ENCODE peak calls at places on chromosomes 11 and 22, in six cellular contexts. E is suprapubic skin, T is GM23338, L is left ventricle myocardium inferior, V is psoas muscle, K is fibroblast of lung. I is an unnamed sample. For H3K36me3, the result is how much of the 10 kb centered on the place peaks cover.

GRCh38 chr22:35637254-35637653 is 11.0 kb upstream of the APOL6 start:
- DNase-seq in K (no peak), T (no peak), E (no peak), L (no peak), V (no peak), I (no peak)

GRCh38 chr11:77113382-77114088 is 10.9 kb downstream of the OMP start:
- DNase-seq in L (no peak), E (no peak), T (peak), K (peak), V (peak), I (no peak)

GRCh38 chr11:114044042-114044871 is 15.3 kb upstream of the ZBTB16 start:
- DNase-seq in K (peak), L (peak), T (peak), V (no peak), E (no peak), I (no peak)

GRCh38 chr11:12762696-12763324 is 88.6 kb downstream of the TEAD1 start:
- DNase-seq in E (no peak), T (no peak), V (no peak), K (no peak), L (no peak), I (no peak)

GRCh38 chr11:7571640-7572000 is 57.8 kb downstream of the PPFIBP2 start:
- DNase-seq in T (peak), E (no peak), V (peak), K (peak), L (peak), I (no peak)

GRCh38 chr11:74870485-74870884 is 78.4 kb downstream of the XRRA1 start:
- DNase-seq in V (no peak), E (no peak), K (peak), L (no peak), T (peak), I (no peak)

GRCh38 chr11:14114269-14114668 is 151.7 kb downstream of the SPON1 start:
- DNase-seq in K (no peak), E (no peak), T (no peak), L (no peak), V (no peak), I (no peak)

GRCh38 chr11:116590844-116591575 is 181.8 kb downstream of the BUD13 start:
- DNase-seq in L (no peak), E (no peak), V (no peak), T (no peak), K (no peak), I (no peak)

GRCh38 chr11:19432370-19433163 is 191.8 kb upstream of the E2F8 start:
- DNase-seq in E (no peak), L (no peak), K (peak), T (peak), V (no peak), I (no peak)

GRCh38 chr11:11311169-11311568 is 41.9 kb downstream of the CSNK2A3 start:
- DNase-seq in E (no peak), K (no peak), V (no peak), T (no peak), L (no peak), I (no peak)

GRCh38 chr11:119885861-119886567 is 157.0 kb upstream of the NECTIN1 start:
- DNase-seq in L (no peak), E (no peak), T (no peak), V (no peak), K (no peak), I (no peak)

GRCh38 chr11:135075740-135076139 is 663.7 kb upstream of the B3GAT1 start:
- DNase-seq in L (peak), T (peak), E (no peak), K (peak), V (peak), I (peak)

GRCh38 chr11:11403763-11404725 is 51.0 kb upstream of the CSNK2A3 start:
- DNase-seq in T (peak), E (no peak), K (peak), V (no peak), L (peak), I (no peak)

GRCh38 chr22:34812631-34813030 is 253.3 kb upstream of the ISX start:
- DNase-seq in E (no peak), K (no peak), T (no peak), L (no peak), V (no peak), I (no peak)

GRCh38 chr11:121422675-121423074 is 29.4 kb upstream of the SORL1 start:
- DNase-seq in K (no peak), L (no peak), V (no peak), E (no peak), T (no peak), I (no peak)

GRCh38 chr11:74018331-74019005 is 9.6 kb upstream of the UCP3 start:
- DNase-seq in E (peak), K (peak), L (peak), T (no peak), V (peak), I (peak)

GRCh38 chr22:31906569-31906968 is 37.8 kb upstream of the YWHAH start:
- DNase-seq in L (no peak), E (no peak), T (no peak), V (no peak), K (no peak), I (no peak)

GRCh38 chr11:99383628-99384300 is 363.0 kb downstream of the CNTN5 start:
- DNase-seq in K (no peak), E (no peak), V (no peak), T (no peak), L (no peak), I (no peak)

GRCh38 chr11:1628506-1629325 is 859 bp upstream of the KRTAP5-5 start:
- DNase-seq in L (no peak), T (peak), V (peak), K (peak), E (no peak), I (no peak)

GRCh38 chr22:41650821-41651220 is 29.7 kb downstream of the XRCC6 start:
- DNase-seq in V (no peak), E (no peak), L (no peak), T (no peak), K (no peak), I (no peak)

GRCh38 chr11:74681686-74682651 is 49.3 kb downstream of the CHRDL2 start:
- DNase-seq in V (peak), E (peak), L (peak), K (no peak), T (no peak), I (no peak)

GRCh38 chr11:1240771-1241170 is 17.9 kb downstream of the MUC5B start:
- DNase-seq in T (no peak), V (no peak), K (no peak), E (no peak), L (no peak), I (no peak)

GRCh38 chr11:8286886-8287285 is 23.2 kb upstream of the LMO1 start:
- DNase-seq in K (no peak), E (peak), V (no peak), L (no peak), T (no peak), I (no peak)

GRCh38 chr11:118895093-118896039 is 11.7 kb downstream of the CXCR5 start:
- DNase-seq in L (no peak), K (no peak), V (no peak), T (peak), E (no peak), I (no peak)

GRCh38 chr22:42334875-42335512 is 64.5 kb upstream of the TCF20 start:
- DNase-seq in T (no peak), E (no peak), K (no peak), L (no peak), V (no peak), I (no peak)

GRCh38 chr11:110000045-110000502 is 93.1 kb upstream of the ZC3H12C start:
- DNase-seq in L (no peak), E (no peak), K (peak), V (no peak), T (no peak), I (no peak)

GRCh38 chr11:69320326-69320725 is 26.4 kb downstream of the MYEOV start:
- DNase-seq in K (no peak), V (no peak), L (no peak), E (no peak), T (no peak), I (no peak)

GRCh38 chr22:27377501-27377900 is 424.1 kb downstream of the MN1 start:
- DNase-seq in E (no peak), K (no peak), L (no peak), V (no peak), T (no peak), I (no peak)

GRCh38 chr11:9789919-9790318 is 126.0 kb downstream of the SWAP70 start:
- DNase-seq in E (no peak), V (no peak), K (no peak), L (no peak), T (no peak), I (no peak)

GRCh38 chr11:35964846-35965245 is 21.0 kb downstream of the LDLRAD3 start:
- DNase-seq in K (no peak), T (no peak), E (no peak), V (no peak), L (no peak), I (no peak)

GRCh38 chr11:30454108-30454507 is 131.2 kb downstream of the ARL14EP start:
- DNase-seq in T (no peak), V (no peak), K (no peak), L (no peak), E (no peak), I (no peak)

GRCh38 chr11:71564430-71564829 is 933 bp upstream of the KRTAP5-10 start:
- DNase-seq in K (no peak), V (no peak), T (no peak), E (no peak), L (no peak), I (no peak)

DNA sequence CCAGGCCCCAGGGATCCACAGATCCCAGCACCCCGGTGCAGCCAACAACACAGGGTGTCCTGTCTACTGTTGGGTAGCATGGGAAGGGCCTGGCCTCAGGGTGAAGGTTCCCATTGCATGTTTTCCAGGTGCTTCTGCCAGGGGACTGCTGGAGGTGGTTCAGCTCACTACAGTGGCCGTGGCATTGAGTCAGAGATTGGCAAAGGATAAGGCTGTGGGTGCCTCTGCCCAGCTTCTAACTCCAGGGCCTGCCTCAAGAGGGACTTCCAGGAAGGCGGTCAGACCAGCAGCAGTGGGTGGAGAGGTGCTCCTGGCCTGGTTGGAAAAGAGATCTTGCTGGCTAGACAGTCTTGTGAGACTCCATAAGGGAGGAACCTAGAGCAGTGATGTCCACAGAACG is 20.9 kb downstream of the CSNK1E start:
- DNase-seq in K (no peak), L (no peak), V (no peak), T (no peak), E (no peak), I (no peak)
- H3K36me3 ChIP-seq in K (half or more), L (half or more), V (under half), T (under half), E (half or more), I (half or more)

GRCh38 chr22:46038174-46038487 is 61.2 kb upstream of the WNT7B start:
- DNase-seq in E (no peak), K (no peak), T (no peak), V (no peak), L (no peak), I (no peak)

GRCh38 chr22:46038516-46039430 is 61.8 kb upstream of the WNT7B start:
- DNase-seq in E (peak), L (no peak), K (no peak), V (no peak), T (no peak), I (peak)

GRCh38 chr22:46035380-46035741 is 58.4 kb upstream of the WNT7B start:
- DNase-seq in K (no peak), L (no peak), E (no peak), T (no peak), V (no peak), I (no peak)

GRCh38 chr22:46035742-46036557 is 59.0 kb upstream of the WNT7B start:
- DNase-seq in K (peak), L (peak), V (peak), T (peak), E (peak), I (peak)

GRCh38 chr22:46036558-46037408 is 59.8 kb upstream of the WNT7B start:
- DNase-seq in T (peak), K (no peak), E (peak), L (no peak), V (no peak), I (peak)
- TF ChIP-seq CTCF in T (peak), K (peak), E (peak), L (peak), V (no peak), I (no peak)

DNA sequence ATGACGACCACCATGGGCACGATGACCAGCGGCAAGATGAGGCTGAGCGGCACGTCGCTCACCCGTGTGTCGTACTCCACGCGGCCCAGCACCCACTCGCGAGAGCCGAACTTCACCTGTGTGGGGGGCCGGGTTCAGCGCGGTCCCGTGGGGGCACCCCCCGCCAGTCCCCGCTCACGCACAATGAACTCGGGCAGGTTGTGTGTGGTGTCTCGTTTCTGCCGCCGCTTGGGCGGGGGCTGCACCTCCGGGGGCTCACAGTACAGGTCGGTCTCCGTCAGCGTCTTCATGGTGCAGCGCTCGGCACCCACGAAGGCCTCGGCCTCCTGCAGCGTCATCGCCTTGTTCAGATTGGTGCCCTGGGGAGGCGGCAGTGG is 11.2 kb upstream of the MAPK11 start:
- DNase-seq in K (no peak), T (no peak), E (no peak), V (no peak), L (no peak), I (no peak)
- H3K36me3 ChIP-seq in K (half or more), T (under half), E (half or more), V (under half), L (half or more), I (half or more)

DNA sequence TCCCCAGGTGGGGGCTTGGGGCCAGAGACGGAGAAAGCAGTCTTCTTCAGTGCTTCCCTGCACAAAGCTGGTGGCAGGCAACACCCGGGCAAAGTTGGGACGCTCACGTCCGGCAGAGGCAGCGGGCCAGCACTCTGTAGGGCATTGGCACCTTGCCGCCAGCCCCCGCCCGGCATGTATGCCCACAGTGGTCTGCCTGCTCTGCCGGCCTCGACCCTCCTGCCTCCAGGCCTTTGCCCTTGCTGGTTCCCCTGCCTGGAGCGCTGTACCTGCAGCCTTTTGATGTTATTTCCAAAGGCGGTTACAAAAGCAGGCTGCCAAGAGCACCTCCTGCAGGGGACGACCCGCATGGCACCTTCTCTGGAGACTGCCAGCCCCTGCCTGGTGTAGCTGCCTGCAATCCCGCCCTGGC is 56.5 kb upstream of the SHISAL1 start:
- DNase-seq in L (peak), E (no peak), T (peak), V (no peak), K (no peak), I (no peak)
- TF ChIP-seq CTCF in L (no peak), E (no peak), T (peak), V (no peak), K (peak), I (no peak)

GRCh38 chr22:20881869-20882815 is 23.3 kb downstream of the SNAP29 start:
- DNase-seq in E (no peak), V (no peak), T (no peak), K (no peak), L (no peak), I (no peak)

GRCh38 chr22:20884454-20884853 is 25.6 kb downstream of the SNAP29 start:
- DNase-seq in E (no peak), V (no peak), K (no peak), L (no peak), T (no peak), I (no peak)

GRCh38 chr22:20877715-20878114 is 18.9 kb downstream of the SNAP29 start:
- DNase-seq in T (no peak), E (no peak), V (no peak), L (no peak), K (no peak), I (no peak)

GRCh38 chr22:20882855-20883254 is 24.0 kb downstream of the SNAP29 start:
- DNase-seq in K (no peak), L (no peak), E (no peak), T (no peak), V (no peak), I (no peak)

GRCh38 chr22:20881231-20881630 is 22.4 kb downstream of the SNAP29 start:
- DNase-seq in K (no peak), L (no peak), E (no peak), V (no peak), T (no peak), I (no peak)
- H3K36me3 ChIP-seq in K (under half), L (half or more), E (half or more), V (under half), T (under half), I (under half)

GRCh38 chr11:41457216-41458014 is 2.0 kb downstream of the LRRC4C start:
- DNase-seq in L (no peak), E (no peak), K (no peak), T (peak), V (no peak), I (no peak)

GRCh38 chr11:41459602-41460405 is at the start of gene LRRC4C:
- DNase-seq in K (no peak), E (no peak), T (peak), V (no peak), L (no peak), I (no peak)

GRCh38 chr11:41456288-41456687 is 3.2 kb downstream of the LRRC4C start:
- DNase-seq in K (no peak), T (peak), V (no peak), E (no peak), L (no peak), I (no peak)

GRCh38 chr11:41461057-41461681 is 1.7 kb upstream of the LRRC4C start:
- DNase-seq in L (no peak), E (no peak), V (no peak), K (no peak), T (peak), I (no peak)
- TF ChIP-seq CTCF in L (peak), E (peak), V (peak), K (peak), T (peak), I (peak)

GRCh38 chr11:17986711-17987220 is 26.1 kb downstream of the SERGEF start:
- DNase-seq in T (no peak), K (no peak), E (no peak), V (no peak), L (no peak), I (no peak)

GRCh38 chr11:17988465-17988864 is 24.4 kb downstream of the SERGEF start:
- DNase-seq in L (no peak), V (no peak), T (no peak), E (no peak), K (no peak), I (no peak)

GRCh38 chr11:17986007-17986710 is 26.7 kb downstream of the SERGEF start:
- DNase-seq in L (peak), V (peak), T (no peak), K (peak), E (no peak), I (peak)

GRCh38 chr11:17989306-17989705 is 23.5 kb downstream of the SERGEF start:
- DNase-seq in V (no peak), E (no peak), K (no peak), L (no peak), T (no peak), I (no peak)

GRCh38 chr11:17987826-17988225 is 25.0 kb downstream of the SERGEF start:
- DNase-seq in L (no peak), T (no peak), E (no peak), V (no peak), K (no peak), I (no peak)
- H3K36me3 ChIP-seq in L (under half), T (under half), E (under half), V (under half), K (under half), I (under half)